ENCODE peak calls at places on chromosomes 16 and 17, in eight cellular contexts. One of them, this sample, is unnamed.

GRCh38 chr17:3659541-3660111 is 8.8 kb downstream of the TAX1BP3 start:
- DNase-seq in AG04450: peak
- DNase-seq in amygdala: no peak
- DNase-seq in stimulated activated CD4-positive, alpha-beta T cell treated with anti-CD3 and anti-CD28 coated beads, Interleukin-12 subunit alpha, Interleukin-12 subunit beta, amount 100 ng/mL, for 4 hours: no peak
- DNase-seq in AG08396: peak
- DNase-seq in NCI-H1417: no peak
- DNase-seq in NCI-H1930: no peak
- DNase-seq in NCI-H460: no peak
- DNase-seq in this sample: no peak

GRCh38 chr17:63685578-63685977 is 14.3 kb downstream of the LIMD2 start:
- DNase-seq in AG04450: no peak
- DNase-seq in amygdala: no peak
- DNase-seq in stimulated activated CD4-positive, alpha-beta T cell treated with anti-CD3 and anti-CD28 coated beads, Interleukin-12 subunit alpha, Interleukin-12 subunit beta, amount 100 ng/mL, for 4 hours: no peak
- DNase-seq in AG08396: no peak
- DNase-seq in NCI-H1417: no peak
- DNase-seq in NCI-H1930: no peak
- DNase-seq in NCI-H460: no peak
- DNase-seq in this sample: no peak

GRCh38 chr17:1373710-1374237 is 26.2 kb downstream of the YWHAE start:
- DNase-seq in AG04450: no peak
- DNase-seq in amygdala: no peak
- DNase-seq in stimulated activated CD4-positive, alpha-beta T cell treated with anti-CD3 and anti-CD28 coated beads, Interleukin-12 subunit alpha, Interleukin-12 subunit beta, amount 100 ng/mL, for 4 hours: no peak
- DNase-seq in AG08396: no peak
- DNase-seq in NCI-H1417: no peak
- DNase-seq in NCI-H1930: no peak
- DNase-seq in NCI-H460: no peak
- DNase-seq in this sample: no peak

GRCh38 chr17:33233855-33234228 is 59.3 kb downstream of the ASIC2 start:
- DNase-seq in AG04450: no peak
- DNase-seq in amygdala: no peak
- DNase-seq in stimulated activated CD4-positive, alpha-beta T cell treated with anti-CD3 and anti-CD28 coated beads, Interleukin-12 subunit alpha, Interleukin-12 subunit beta, amount 100 ng/mL, for 4 hours: no peak
- DNase-seq in AG08396: peak
- DNase-seq in NCI-H1417: peak
- DNase-seq in NCI-H1930: no peak
- DNase-seq in NCI-H460: no peak
- DNase-seq in this sample: no peak

GRCh38 chr16:84014570-84015327 is 27.8 kb downstream of the SLC38A8 start:
- DNase-seq in AG04450: no peak
- DNase-seq in amygdala: no peak
- DNase-seq in stimulated activated CD4-positive, alpha-beta T cell treated with anti-CD3 and anti-CD28 coated beads, Interleukin-12 subunit alpha, Interleukin-12 subunit beta, amount 100 ng/mL, for 4 hours: no peak
- DNase-seq in AG08396: no peak
- DNase-seq in NCI-H1417: no peak
- DNase-seq in NCI-H1930: no peak
- DNase-seq in NCI-H460: no peak
- DNase-seq in this sample: no peak

GRCh38 chr16:83981799-83982198 is 13.8 kb downstream of the NECAB2 start:
- DNase-seq in AG04450: no peak
- DNase-seq in amygdala: no peak
- DNase-seq in stimulated activated CD4-positive, alpha-beta T cell treated with anti-CD3 and anti-CD28 coated beads, Interleukin-12 subunit alpha, Interleukin-12 subunit beta, amount 100 ng/mL, for 4 hours: no peak
- DNase-seq in AG08396: no peak
- DNase-seq in NCI-H1417: no peak
- DNase-seq in NCI-H1930: no peak
- DNase-seq in NCI-H460: no peak
- DNase-seq in this sample: no peak

GRCh38 chr16:6335072-6335471 is 997.6 kb upstream of the RBFOX1 start:
- DNase-seq in AG04450: no peak
- DNase-seq in amygdala: no peak
- DNase-seq in stimulated activated CD4-positive, alpha-beta T cell treated with anti-CD3 and anti-CD28 coated beads, Interleukin-12 subunit alpha, Interleukin-12 subunit beta, amount 100 ng/mL, for 4 hours: no peak
- DNase-seq in AG08396: no peak
- DNase-seq in NCI-H1417: no peak
- DNase-seq in NCI-H1930: no peak
- DNase-seq in NCI-H460: no peak
- DNase-seq in this sample: no peak

GRCh38 chr17:74393323-74393942 is 26.1 kb downstream of the GPR142 start:
- DNase-seq in AG04450: no peak
- DNase-seq in amygdala: no peak
- DNase-seq in stimulated activated CD4-positive, alpha-beta T cell treated with anti-CD3 and anti-CD28 coated beads, Interleukin-12 subunit alpha, Interleukin-12 subunit beta, amount 100 ng/mL, for 4 hours: no peak
- DNase-seq in AG08396: no peak
- DNase-seq in NCI-H1417: no peak
- DNase-seq in NCI-H1930: no peak
- DNase-seq in NCI-H460: no peak
- DNase-seq in this sample: no peak

GRCh38 chr16:10979717-10980601 is 35.6 kb downstream of the CLEC16A start:
- DNase-seq in AG04450: no peak
- DNase-seq in amygdala: peak
- DNase-seq in stimulated activated CD4-positive, alpha-beta T cell treated with anti-CD3 and anti-CD28 coated beads, Interleukin-12 subunit alpha, Interleukin-12 subunit beta, amount 100 ng/mL, for 4 hours: no peak
- DNase-seq in AG08396: no peak
- DNase-seq in NCI-H1417: no peak
- DNase-seq in NCI-H1930: no peak
- DNase-seq in NCI-H460: no peak
- DNase-seq in this sample: peak

GRCh38 chr16:51994597-51994996 is 552.3 kb downstream of the TOX3 start:
- DNase-seq in AG04450: no peak
- DNase-seq in amygdala: no peak
- DNase-seq in stimulated activated CD4-positive, alpha-beta T cell treated with anti-CD3 and anti-CD28 coated beads, Interleukin-12 subunit alpha, Interleukin-12 subunit beta, amount 100 ng/mL, for 4 hours: no peak
- DNase-seq in AG08396: no peak
- DNase-seq in NCI-H1417: peak
- DNase-seq in NCI-H1930: no peak
- DNase-seq in NCI-H460: no peak
- DNase-seq in this sample: peak

GRCh38 chr17:50511058-50511457 is 2.8 kb downstream of the MYCBPAP start:
- DNase-seq in AG04450: no peak
- DNase-seq in amygdala: no peak
- DNase-seq in stimulated activated CD4-positive, alpha-beta T cell treated with anti-CD3 and anti-CD28 coated beads, Interleukin-12 subunit alpha, Interleukin-12 subunit beta, amount 100 ng/mL, for 4 hours: peak
- DNase-seq in AG08396: no peak
- DNase-seq in NCI-H1417: no peak
- DNase-seq in NCI-H1930: no peak
- DNase-seq in NCI-H460: no peak
- DNase-seq in this sample: no peak

GRCh38 chr17:28718990-28719433 is 773 bp upstream of the RPL23A start:
- DNase-seq in AG04450: no peak
- DNase-seq in amygdala: no peak
- DNase-seq in stimulated activated CD4-positive, alpha-beta T cell treated with anti-CD3 and anti-CD28 coated beads, Interleukin-12 subunit alpha, Interleukin-12 subunit beta, amount 100 ng/mL, for 4 hours: no peak
- DNase-seq in AG08396: no peak
- DNase-seq in NCI-H1417: no peak
- DNase-seq in NCI-H1930: no peak
- DNase-seq in NCI-H460: no peak
- DNase-seq in this sample: no peak

GRCh38 chr16:84048871-84049270 is 6.3 kb upstream of the SLC38A8 start:
- DNase-seq in AG04450: no peak
- DNase-seq in amygdala: no peak
- DNase-seq in stimulated activated CD4-positive, alpha-beta T cell treated with anti-CD3 and anti-CD28 coated beads, Interleukin-12 subunit alpha, Interleukin-12 subunit beta, amount 100 ng/mL, for 4 hours: no peak
- DNase-seq in AG08396: no peak
- DNase-seq in NCI-H1417: no peak
- DNase-seq in NCI-H1930: no peak
- DNase-seq in NCI-H460: no peak
- DNase-seq in this sample: no peak

This sample was measured in retinal pigment epithelial cell.